ENCODE peak calls at places on chromosome 11, in four cellular contexts. S is OCI-LY7; Y is WTC11; W is CD4-positive, alpha-beta T cell. G is an unnamed sample.
A peak's percentile ranks its signal among the peaks of the same experiment; 100 is the strongest.

GRCh38 chr11:24679686-24680318 is 182.9 kb downstream of the LUZP2 start:
- DNase-seq in S (no peak), Y (no peak), W (no peak), G (no peak)

GRCh38 chr11:102806296-102806695 is 8.3 kb upstream of the MMP1 start:
- DNase-seq in S (no peak), Y (no peak), W (no peak), G (no peak)

GRCh38 chr11:95128602-95129001 is 39.0 kb downstream of the ENDOD1 start:
- DNase-seq in S (no peak), Y (no peak), W (no peak), G (no peak)

GRCh38 chr11:130441726-130442125 is 6.7 kb upstream of the ADAMTS15 start:
- DNase-seq in S (no peak), Y (no peak), W (no peak), G (no peak)

GRCh38 chr11:134661660-134662059 is 249.6 kb upstream of the B3GAT1 start:
- DNase-seq in S (no peak), Y (no peak), W (no peak), G (no peak)

GRCh38 chr11:133901999-133902398 is 54.8 kb downstream of the IGSF9B start:
- DNase-seq in S (no peak), Y (peak; percentile 2), W (no peak), G (no peak)

GRCh38 chr11:100816823-100817222 is 129.7 kb downstream of the ARHGAP42 start:
- DNase-seq in S (no peak), Y (no peak), W (no peak), G (no peak)

GRCh38 chr11:108559340-108559739 is 34.2 kb downstream of the EXPH5 start:
- DNase-seq in S (no peak), Y (no peak), W (no peak), G (no peak)

GRCh38 chr11:44851496-44851895 is 99.2 kb downstream of the TP53I11 start:
- DNase-seq in S (no peak), Y (no peak), W (no peak), G (no peak)

GRCh38 chr11:68457898-68458249 is 2.7 kb upstream of the PPP6R3 start:
- DNase-seq in S (no peak), Y (no peak), W (no peak), G (no peak)

GRCh38 chr11:126133902-126134301 is 71.2 kb upstream of the CDON start:
- DNase-seq in S (no peak), Y (no peak), W (no peak), G (no peak)

GRCh38 chr11:103993502-103993901 is 42.9 kb upstream of the DDI1 start:
- DNase-seq in S (no peak), Y (no peak), W (no peak), G (no peak)

GRCh38 chr11:59261150-59261549 is 48.4 kb upstream of the MPEG1 start:
- DNase-seq in S (no peak), Y (no peak), W (no peak), G (no peak)

GRCh38 chr11:1863352-1864215 is 10.7 kb downstream of the LSP1 start:
- DNase-seq in S (no peak), Y (peak; percentile 40), W (no peak), G (no peak)

GRCh38 chr11:124633355-124633754 is 10.7 kb downstream of the TBRG1 start:
- DNase-seq in S (peak; percentile 20), Y (no peak), W (no peak), G (no peak)

GRCh38 chr11:36564376-36565032 is 3.3 kb upstream of the RAG1 start:
- DNase-seq in S (peak; percentile 50), Y (no peak), W (peak; percentile 19), G (no peak)

GRCh38 chr11:75004215-75004614 is 15.5 kb downstream of the NEU3 start:
- DNase-seq in S (no peak), Y (no peak), W (no peak), G (no peak)

GRCh38 chr11:123085497-123085896 is 23.6 kb upstream of the HSPA8 start:
- DNase-seq in S (no peak), Y (no peak), W (no peak), G (no peak)

GRCh38 chr11:113521737-113522517 is 46.7 kb upstream of the DRD2 start:
- DNase-seq in S (no peak), Y (no peak), W (no peak), G (no peak)

GRCh38 chr11:44000731-44001130 is 47.0 kb upstream of the ACCSL start:
- DNase-seq in S (no peak), Y (no peak), W (no peak), G (no peak)

GRCh38 chr11:68521962-68522626 is 61.5 kb downstream of the PPP6R3 start:
- DNase-seq in S (no peak), Y (no peak), W (no peak), G (no peak)

GRCh38 chr11:13880719-13881118 is 81.8 kb upstream of the SPON1 start:
- DNase-seq in S (peak; percentile 21), Y (no peak), W (no peak), G (peak; percentile 2)

GRCh38 chr11:122922893-122923292 is 40.3 kb downstream of the JHY start:
- DNase-seq in S (no peak), Y (no peak), W (no peak), G (no peak)

GRCh38 chr11:87012089-87012488 is 25.6 kb upstream of the TMEM135 start:
- DNase-seq in S (no peak), Y (no peak), W (no peak), G (no peak)

GRCh38 chr11:10317776-10318526 is 13.1 kb downstream of the ADM start:
- DNase-seq in S (peak; percentile 86), Y (no peak), W (no peak), G (no peak)

GRCh38 chr11:78798567-78799170 is 224.0 kb upstream of the NARS2 start:
- DNase-seq in S (peak; percentile 46), Y (peak; percentile 82), W (no peak), G (peak; percentile 10)

GRCh38 chr11:120648706-120649250 is 137.2 kb downstream of the GRIK4 start:
- DNase-seq in S (no peak), Y (no peak), W (no peak), G (no peak)

GRCh38 chr11:62393735-62394134 is 25.1 kb upstream of the SCGB1A1 start:
- DNase-seq in S (no peak), Y (no peak), W (no peak), G (no peak)

GRCh38 chr11:62394825-62395538 is 23.9 kb upstream of the SCGB1A1 start:
- DNase-seq in S (peak; percentile 69), Y (peak; percentile 78), W (no peak), G (peak; percentile 38)

GRCh38 chr11:62391642-62392425 is 27.0 kb upstream of the SCGB1A1 start:
- DNase-seq in S (no peak), Y (no peak), W (no peak), G (no peak)

GRCh38 chr11:62392506-62392905 is 26.3 kb upstream of the SCGB1A1 start:
- DNase-seq in S (no peak), Y (no peak), W (no peak), G (no peak)

GRCh38 chr11:62392944-62393628 is 25.7 kb upstream of the SCGB1A1 start:
- DNase-seq in S (peak; percentile 55), Y (no peak), W (no peak), G (no peak)
- TF ChIP-seq CTCF in S (peak; percentile 75), Y (no peak), W (peak; percentile 44), G (peak; percentile 42)

GRCh38 chr11:73406619-73407018 is 30.4 kb downstream of the RELT start:
- DNase-seq in S (no peak), Y (no peak), W (no peak), G (no peak)

GRCh38 chr11:73412308-73412707 is 36.1 kb downstream of the RELT start:
- DNase-seq in S (no peak), Y (no peak), W (no peak), G (no peak)

GRCh38 chr11:73410627-73411026 is 34.4 kb downstream of the RELT start:
- DNase-seq in S (no peak), Y (no peak), W (no peak), G (no peak)

GRCh38 chr11:73411031-73411430 is 34.8 kb downstream of the RELT start:
- DNase-seq in S (no peak), Y (no peak), W (no peak), G (no peak)

DNA sequence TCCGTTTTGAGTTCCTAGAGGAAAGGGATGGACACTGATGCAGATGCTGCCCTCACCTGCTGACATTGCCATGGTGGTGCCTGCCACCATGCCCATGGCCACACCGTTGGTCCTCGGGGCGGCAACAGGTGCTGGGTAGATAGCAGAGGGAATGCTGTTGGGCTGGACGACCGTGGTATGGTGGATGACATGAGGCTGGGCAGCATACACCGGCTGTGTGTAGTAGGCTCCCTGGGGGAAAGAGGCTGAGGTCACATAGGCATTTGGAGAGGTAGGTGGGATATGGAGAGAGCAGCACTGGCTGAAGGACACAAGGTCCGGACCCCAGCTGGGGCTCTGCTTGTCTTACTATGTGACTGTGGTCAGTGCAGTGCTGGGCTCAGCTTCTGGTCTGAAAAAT is 33.2 kb downstream of the RELT start:
- DNase-seq in S (no peak), Y (no peak), W (no peak), G (no peak)
- TF ChIP-seq CTCF in S (no peak), Y (no peak), W (no peak), G (no peak)

GRCh38 chr11:61569701-61570100 is 11.2 kb downstream of the SYT7 start:
- DNase-seq in S (no peak), Y (no peak), W (no peak), G (no peak)

GRCh38 chr11:61571869-61572268 is 9.0 kb downstream of the SYT7 start:
- DNase-seq in S (no peak), Y (no peak), W (no peak), G (no peak)

GRCh38 chr11:61564936-61565696 is 15.8 kb downstream of the SYT7 start:
- DNase-seq in S (no peak), Y (no peak), W (no peak), G (no peak)

GRCh38 chr11:61571337-61571736 is 9.5 kb downstream of the SYT7 start:
- DNase-seq in S (no peak), Y (no peak), W (no peak), G (no peak)

DNA sequence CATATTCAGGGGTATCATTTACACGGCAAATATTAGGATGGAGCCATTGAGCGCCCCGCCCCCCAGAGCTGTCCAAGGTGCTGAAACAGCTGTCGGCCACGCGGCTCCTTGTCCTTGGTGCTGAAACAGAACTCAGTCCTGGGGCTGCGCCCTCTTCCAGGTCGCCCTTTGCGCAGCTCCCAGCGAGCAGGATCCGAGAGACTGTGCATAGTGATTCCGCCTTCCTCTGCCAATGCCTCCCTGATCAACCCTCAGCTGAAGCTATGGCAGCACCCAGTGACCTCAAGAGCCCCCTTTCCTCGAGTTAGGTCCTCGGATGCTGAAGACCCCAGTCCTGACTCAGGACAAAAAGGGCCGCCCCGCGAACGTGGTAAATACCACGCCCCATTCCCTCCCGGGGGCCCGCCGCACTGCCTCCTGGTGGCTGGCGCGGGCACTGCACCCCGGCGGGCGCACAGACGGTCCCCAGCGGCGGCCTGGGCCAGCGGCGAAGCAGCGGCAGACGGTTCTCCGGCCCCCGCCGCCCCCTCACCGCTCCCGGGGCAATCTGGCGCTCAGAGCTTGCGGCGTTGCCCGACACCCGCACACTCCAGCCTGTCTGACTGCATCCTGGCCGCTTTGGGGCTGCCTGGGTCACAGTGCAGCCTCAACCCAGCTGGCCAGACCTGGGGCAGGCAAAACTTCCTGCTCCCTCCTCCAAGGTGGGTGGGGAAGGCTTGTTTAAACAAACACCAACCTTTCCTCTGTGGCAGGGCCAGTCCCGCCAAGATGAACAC is 13.4 kb downstream of the SYT7 start:
- DNase-seq in S (peak; percentile 74), Y (peak; percentile 90), W (peak; percentile 76), G (peak; percentile 12)
- TF ChIP-seq CTCF in S (peak; percentile 62), Y (peak; percentile 99), W (no peak), G (peak; percentile 42)

DNA sequence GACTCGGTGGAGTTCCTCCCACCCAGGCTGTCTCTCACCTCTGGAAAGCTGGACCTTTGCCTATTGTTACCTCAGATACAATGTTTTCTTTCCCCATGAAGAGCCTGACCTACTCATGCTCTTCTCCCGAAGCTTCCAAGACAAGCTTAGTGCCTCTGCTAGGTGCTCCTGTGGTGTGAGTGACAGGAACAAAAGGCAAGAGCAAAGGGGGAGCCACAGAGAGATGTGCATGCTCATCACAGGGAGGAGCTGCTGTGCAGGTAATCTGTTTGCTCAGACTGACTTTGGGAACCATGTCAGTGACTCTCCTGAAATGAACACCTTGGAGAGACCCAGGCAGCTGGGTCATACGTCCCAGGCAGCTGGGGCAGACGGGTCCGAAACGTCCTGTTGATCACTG is 53.6 kb upstream of the VSTM5 start:
- DNase-seq in S (no peak), Y (no peak), W (no peak), G (no peak)
- TF ChIP-seq CTCF in S (no peak), Y (no peak), W (no peak), G (no peak)

G was measured in GM12864.